ENCODE peak calls at places on chromosome 1, in six cellular contexts. X is GM12878, Q is WTC11, G is H1, V is K562, L is HepG2. W is an unnamed sample.

GRCh38 chr1:61605607-61606321 is 119.2 kb downstream of the TM2D1 start:
- DNase-seq in L (no peak), G (no peak), V (no peak), X (no peak), Q (no peak), W (no peak)

GRCh38 chr1:230303822-230304221 is 122.3 kb downstream of the PGBD5 start:
- DNase-seq in L (no peak), Q (no peak), V (no peak), X (no peak), G (no peak), W (no peak)

GRCh38 chr1:218557731-218558130 is 212.6 kb downstream of the TGFB2 start:
- DNase-seq in X (no peak), V (peak; percentile 6), Q (no peak), G (no peak), L (no peak), W (no peak)

GRCh38 chr1:24769656-24770651 is 24.7 kb downstream of the CLIC4 start:
- DNase-seq in G (peak; percentile 26), X (no peak), V (no peak), Q (no peak), L (no peak), W (no peak)

GRCh38 chr1:160629286-160630210 is 17.3 kb downstream of the SLAMF1 start:
- DNase-seq in L (no peak), G (no peak), V (no peak), X (no peak), Q (no peak), W (no peak)

GRCh38 chr1:9233241-9233941 is 1.2 kb upstream of the H6PD start:
- DNase-seq in G (no peak), Q (no peak), V (no peak), X (no peak), L (peak; percentile 92), W (no peak)

GRCh38 chr1:117008675-117009074 is 7.1 kb downstream of the CD101 start:
- DNase-seq in V (peak; percentile 11), G (no peak), Q (no peak), X (no peak), L (no peak), W (no peak)

GRCh38 chr1:26364956-26365355 is 7.6 kb downstream of the ZNF683 start:
- DNase-seq in X (no peak), V (no peak), G (no peak), Q (no peak), L (no peak), W (no peak)

GRCh38 chr1:51622455-51622913 is 5.6 kb downstream of the OSBPL9 start:
- DNase-seq in Q (no peak), X (no peak), L (peak; percentile 66), G (no peak), V (peak; percentile 98), W (peak; percentile 96)

GRCh38 chr1:37410815-37411214 is 63.6 kb upstream of the ZC3H12A start:
- DNase-seq in X (no peak), G (peak; percentile 87), V (peak; percentile 69), L (peak; percentile 9), Q (peak; percentile 81), W (no peak)

GRCh38 chr1:111486431-111486830 is 12.6 kb downstream of the C1orf162 start:
- DNase-seq in G (no peak), V (no peak), L (no peak), Q (no peak), X (no peak), W (no peak)

GRCh38 chr1:67414574-67414973 is 15.6 kb downstream of the SERBP1 start:
- DNase-seq in X (no peak), L (no peak), V (no peak), Q (no peak), G (no peak), W (no peak)

GRCh38 chr1:30887485-30888315 is 20.9 kb downstream of the SDC3 start:
- DNase-seq in L (no peak), G (no peak), Q (no peak), V (peak; percentile 42), X (no peak), W (no peak)

GRCh38 chr1:48793863-48794262 is 17.2 kb upstream of the BEND5 start:
- DNase-seq in L (no peak), X (peak; percentile 45), Q (no peak), G (no peak), V (no peak), W (no peak)

GRCh38 chr1:94714152-94714551 is 106.0 kb upstream of the SLC44A3 start:
- DNase-seq in Q (no peak), G (no peak), V (no peak), X (no peak), L (no peak), W (no peak)

GRCh38 chr1:173187838-173188237 is 19.3 kb downstream of the TNFSF4 start:
- DNase-seq in G (no peak), Q (no peak), X (no peak), L (no peak), V (peak; percentile 11), W (no peak)

GRCh38 chr1:243849089-243850012 is 692 bp downstream of the AKT3 start:
- DNase-seq in L (no peak), G (peak; percentile 72), Q (peak; percentile 65), X (no peak), V (peak; percentile 10), W (no peak)

GRCh38 chr1:44405804-44406743 is 1.0 kb downstream of the RNF220 start:
- DNase-seq in X (no peak), L (peak; percentile 10), V (no peak), G (peak; percentile 77), Q (peak; percentile 37), W (no peak)

GRCh38 chr1:21818661-21819060 is 6.6 kb downstream of the LDLRAD2 start:
- DNase-seq in X (no peak), G (no peak), L (peak; percentile 48), Q (peak; percentile 68), V (peak; percentile 82), W (peak; percentile 12)

GRCh38 chr1:23777979-23778814 is at the start of gene PITHD1:
- DNase-seq in X (peak; percentile 45), L (peak; percentile 83), Q (peak; percentile 76), V (peak; percentile 99), G (peak; percentile 77), W (peak; percentile 76)

GRCh38 chr1:35080171-35080854 is 1.1 kb downstream of the ZMYM1 start:
- DNase-seq in G (no peak), Q (no peak), X (no peak), V (peak; percentile 28), L (no peak), W (no peak)

GRCh38 chr1:11052839-11053757 is 6.1 kb upstream of the MASP2 start:
- DNase-seq in X (no peak), L (no peak), G (peak; percentile 78), Q (no peak), V (peak; percentile 66), W (no peak)

GRCh38 chr1:205748398-205749093 is 1.4 kb downstream of the NUCKS1 start:
- DNase-seq in L (peak; percentile 27), V (peak; percentile 76), G (no peak), Q (no peak), X (no peak), W (no peak)

GRCh38 chr1:69861641-69862040 is 293.9 kb downstream of the LRRC7 start:
- DNase-seq in X (no peak), G (no peak), V (no peak), Q (no peak), L (no peak), W (no peak)

GRCh38 chr1:59204001-59204400 is 92.9 kb upstream of the FGGY start:
- DNase-seq in V (no peak), G (no peak), L (peak; percentile 88), X (no peak), Q (no peak), W (no peak)

GRCh38 chr1:61637470-61637869 is 87.5 kb downstream of the TM2D1 start:
- DNase-seq in L (no peak), V (no peak), X (no peak), Q (no peak), G (no peak), W (no peak)

GRCh38 chr1:70745199-70745598 is 302.4 kb downstream of the PTGER3 start:
- DNase-seq in V (peak; percentile 29), X (no peak), G (no peak), Q (peak; percentile 27), L (peak; percentile 14), W (peak; percentile 4)

DNA sequence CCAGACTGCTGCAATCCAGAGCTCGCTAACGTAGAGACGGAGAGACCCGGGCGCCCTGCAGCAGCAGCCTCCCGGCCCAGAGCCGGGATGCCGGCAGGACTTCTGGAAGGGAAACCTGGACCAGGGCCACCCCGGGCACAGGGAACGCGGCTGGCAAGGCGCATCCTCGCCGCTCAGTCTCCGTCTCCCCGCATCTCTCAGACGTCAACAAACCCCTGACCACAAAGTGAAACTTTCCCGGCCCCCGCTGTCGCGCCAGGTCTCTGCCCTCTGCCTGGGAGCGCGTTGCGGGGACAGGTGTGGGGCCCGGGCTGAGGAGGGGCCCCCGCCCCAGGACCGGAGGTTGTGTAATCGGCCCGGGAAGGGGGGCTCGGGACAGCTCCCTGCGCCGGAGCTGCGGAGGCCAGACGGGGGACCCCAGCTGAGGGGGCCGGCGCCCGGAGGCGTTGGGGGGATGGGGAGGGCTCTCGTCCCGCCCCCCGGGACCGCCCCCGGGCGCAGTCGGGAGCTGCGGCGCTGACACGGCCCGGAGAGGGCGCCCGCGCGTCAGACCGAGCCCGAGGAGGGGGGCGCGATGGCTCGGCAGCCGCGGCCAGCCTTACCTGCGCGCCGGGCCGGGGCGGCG is 116.6 kb upstream of the HIVEP3 start:
- DNase-seq in V (peak; percentile 80), Q (peak; percentile 64), G (peak; percentile 85), L (no peak), X (no peak), W (peak; percentile 10)
- TF ChIP-seq CTCF in V (peak; percentile 55), Q (no peak), G (peak; percentile 37), L (peak; percentile 28), X (peak; percentile 53), W (peak; percentile 28)

DNA sequence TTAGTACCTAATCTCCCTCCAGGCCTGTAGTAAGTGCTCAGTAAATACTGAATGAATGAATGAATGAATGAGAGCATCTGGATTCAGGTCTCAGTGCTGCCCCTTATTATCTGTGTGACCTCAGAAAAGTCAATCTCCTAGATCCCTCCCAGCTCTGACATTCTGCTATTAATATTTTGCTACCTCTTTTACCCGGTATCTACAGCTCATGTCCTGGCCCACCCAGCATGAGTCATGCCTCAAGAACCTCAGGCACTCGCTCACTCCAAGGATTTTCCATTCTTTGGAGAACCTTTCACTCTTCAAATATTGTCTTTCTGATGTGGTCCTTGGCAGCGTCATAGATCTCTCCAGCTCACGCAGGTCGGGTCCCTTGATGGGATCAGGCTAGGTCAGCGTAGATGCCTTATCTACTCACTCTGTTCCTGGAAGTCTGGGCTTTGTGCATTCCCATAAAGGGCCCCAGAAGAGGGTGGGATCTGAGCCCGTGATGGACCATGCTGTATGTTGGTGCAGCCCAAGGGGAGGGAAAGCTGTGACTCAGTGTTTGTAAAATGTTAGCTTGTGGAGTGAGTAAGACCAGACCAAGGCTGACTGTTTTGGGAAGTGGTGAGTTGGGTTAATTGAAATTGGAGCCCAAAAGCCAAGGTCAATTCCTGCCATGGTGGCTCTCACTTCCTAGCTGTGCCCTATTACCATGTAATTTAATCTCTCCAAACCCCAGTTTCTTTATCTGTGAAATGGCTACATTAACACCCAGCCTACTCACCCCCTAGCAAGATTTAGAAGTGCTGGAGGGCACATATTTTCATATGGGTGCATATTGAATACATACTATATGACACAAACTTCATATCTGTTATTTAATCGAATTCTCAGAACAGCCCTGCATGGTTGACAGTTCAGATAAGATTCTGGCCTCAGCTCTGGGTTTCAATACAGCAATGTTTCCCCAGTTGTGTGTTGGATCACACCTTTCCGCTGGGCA is 214.1 kb upstream of the USP24 start:
- DNase-seq in Q (no peak), V (peak; percentile 27), G (no peak), X (no peak), L (peak; percentile 100), W (peak; percentile 100)
- TF ChIP-seq ATF3 in Q (no peak), V (no peak), G (no peak), X (no peak), L (peak; percentile 99), W (peak; percentile 86)

GRCh38 chr1:17621691-17622090 is 82.2 kb downstream of the ARHGEF10L start:
- DNase-seq in Q (no peak), G (no peak), X (no peak), L (no peak), V (no peak), W (no peak)
- TF ChIP-seq CTCF in Q (no peak), G (no peak), X (no peak), L (no peak), V (no peak), W (no peak)

GRCh38 chr1:179177182-179177581 is 52.3 kb downstream of the ABL2 start:
- DNase-seq in L (no peak), G (no peak), Q (no peak), X (no peak), V (no peak), W (no peak)
- TF ChIP-seq ATF3 in L (no peak), G (no peak), Q (no peak), X (no peak), V (no peak), W (no peak)